ENCODE peak calls at places on chromosome 9, in seven cellular contexts. F, W, K, T, C, S and O are unnamed samples.

GRCh38 chr9:37903581-37903830 is 421 bp downstream of the SLC25A51 start:
- DNase-seq in F (no peak), W (peak; percentile 41), K (peak; percentile 69), T (peak; percentile 24), C (no peak), S (peak; percentile 63), O (peak; percentile 25)

GRCh38 chr9:1366300-1366699 is 316.1 kb downstream of the DMRT2 start:
- DNase-seq in F (no peak), W (no peak), K (no peak), T (no peak), C (no peak), S (no peak), O (no peak)

GRCh38 chr9:1102010-1102712 is 52.0 kb downstream of the DMRT2 start:
- DNase-seq in F (no peak), W (no peak), K (no peak), T (no peak), C (no peak), S (no peak), O (no peak)

GRCh38 chr9:12906646-12907045 is 131.8 kb downstream of the LURAP1L start:
- DNase-seq in F (no peak), W (no peak), K (no peak), T (no peak), C (no peak), S (no peak), O (no peak)

GRCh38 chr9:125121156-125121555 is 22.2 kb downstream of the SCAI start:
- DNase-seq in F (no peak), W (no peak), K (no peak), T (no peak), C (no peak), S (no peak), O (no peak)

GRCh38 chr9:107721705-107722245 is 232.2 kb upstream of the KLF4 start:
- DNase-seq in F (no peak), W (no peak), K (no peak), T (no peak), C (no peak), S (no peak), O (no peak)

GRCh38 chr9:134623408-134624066 is 18.1 kb upstream of the COL5A1 start:
- DNase-seq in F (no peak), W (no peak), K (no peak), T (no peak), C (peak; percentile 20), S (peak; percentile 11), O (no peak)

GRCh38 chr9:86376016-86376415 is 21.8 kb upstream of the TUT7 start:
- DNase-seq in F (no peak), W (no peak), K (no peak), T (no peak), C (no peak), S (no peak), O (no peak)

GRCh38 chr9:98778711-98779530 is 17.4 kb downstream of the ANKS6 start:
- DNase-seq in F (no peak), W (no peak), K (peak; percentile 75), T (no peak), C (no peak), S (no peak), O (no peak)

GRCh38 chr9:89315482-89315881 is 2.8 kb upstream of the SECISBP2 start:
- DNase-seq in F (no peak), W (no peak), K (no peak), T (no peak), C (no peak), S (no peak), O (no peak)

GRCh38 chr9:125268394-125269013 is 6.9 kb downstream of the GAPVD1 start:
- DNase-seq in F (no peak), W (no peak), K (no peak), T (no peak), C (no peak), S (no peak), O (no peak)

GRCh38 chr9:74861773-74862172 is 25.9 kb downstream of the TRPM6 start:
- DNase-seq in F (no peak), W (no peak), K (no peak), T (no peak), C (no peak), S (no peak), O (no peak)

GRCh38 chr9:88651682-88652633 is 117.0 kb downstream of the NXNL2 start:
- DNase-seq in F (no peak), W (no peak), K (peak; percentile 94), T (no peak), C (peak; percentile 5), S (no peak), O (peak; percentile 97)

GRCh38 chr9:108271646-108272349 is 584.0 kb downstream of the ACTL7B start:
- DNase-seq in F (no peak), W (no peak), K (peak; percentile 87), T (no peak), C (no peak), S (no peak), O (peak; percentile 40)

GRCh38 chr9:94808926-94809700 is 82.6 kb downstream of the AOPEP start:
- DNase-seq in F (no peak), W (no peak), K (peak; percentile 91), T (no peak), C (no peak), S (no peak), O (peak; percentile 16)

GRCh38 chr9:109329274-109330258 is 8.7 kb upstream of the EPB41L4B start:
- DNase-seq in F (no peak), W (no peak), K (peak; percentile 78), T (no peak), C (no peak), S (no peak), O (no peak)

GRCh38 chr9:673966-674526 is 167.5 kb upstream of the DMRT1 start:
- DNase-seq in F (no peak), W (no peak), K (no peak), T (no peak), C (no peak), S (no peak), O (no peak)

GRCh38 chr9:14103115-14103514 is 210.8 kb downstream of the NFIB start:
- DNase-seq in F (no peak), W (no peak), K (no peak), T (no peak), C (no peak), S (no peak), O (no peak)

GRCh38 chr9:99351647-99352046 is 129.6 kb downstream of the SEC61B start:
- DNase-seq in F (no peak), W (no peak), K (no peak), T (no peak), C (no peak), S (peak; percentile 31), O (no peak)

GRCh38 chr9:111896942-111897830 is 572 bp downstream of the UGCG start:
- DNase-seq in F (peak; percentile 56), W (no peak), K (peak; percentile 67), T (peak; percentile 63), C (peak; percentile 86), S (peak; percentile 40), O (no peak)

GRCh38 chr9:136267261-136268111 is 21.9 kb upstream of the QSOX2 start:
- DNase-seq in F (peak; percentile 82), W (peak; percentile 70), K (peak; percentile 73), T (peak; percentile 66), C (peak; percentile 99), S (peak; percentile 84), O (peak; percentile 50)